ENCODE peak calls at places on chromosome 3, in seven cellular contexts. K is pancreas; B is CD4-positive, alpha-beta memory T cell; X is endothelial cell of umbilical vein; Q is colonic mucosa; E is BE2C; J is psoas muscle. P is an unnamed sample.
A peak's percentile ranks its signal among the peaks of the same experiment; 100 is the strongest.

GRCh38 chr3:94378322-94378721 is 315.5 kb downstream of the NSUN3 start:
- DNase-seq in Q (no peak), K (no peak), E (no peak), B (no peak), X (no peak), J (no peak), P (no peak)

GRCh38 chr3:70982274-70982673 is 601.3 kb downstream of the FOXP1 start:
- DNase-seq in Q (no peak), B (no peak), K (no peak), X (no peak), E (no peak), J (no peak), P (no peak)

GRCh38 chr3:45171283-45171682 is 25.1 kb upstream of the CDCP1 start:
- DNase-seq in J (no peak), Q (no peak), X (no peak), E (no peak), K (no peak), B (no peak), P (no peak)

GRCh38 chr3:71050133-71050520 is 533.4 kb downstream of the FOXP1 start:
- DNase-seq in E (no peak), J (no peak), Q (no peak), B (no peak), X (peak; percentile 74), K (no peak), P (no peak)

GRCh38 chr3:109563149-109563548 is 225.8 kb upstream of the DPPA4 start:
- DNase-seq in X (no peak), Q (no peak), K (no peak), J (no peak), B (peak; percentile 53), E (no peak), P (peak; percentile 10)

GRCh38 chr3:102484384-102484783 is 49.6 kb downstream of the ZPLD1 start:
- DNase-seq in Q (no peak), J (no peak), B (no peak), X (no peak), K (no peak), E (no peak), P (no peak)

GRCh38 chr3:105518201-105518600 is 151.5 kb downstream of the ALCAM start:
- DNase-seq in J (no peak), X (no peak), K (no peak), B (no peak), Q (no peak), E (no peak), P (no peak)

GRCh38 chr3:78613366-78614008 is 1154.3 kb downstream of the ROBO1 start:
- DNase-seq in K (no peak), E (peak; percentile 46), Q (no peak), J (no peak), B (no peak), X (no peak), P (no peak)

GRCh38 chr3:14871456-14872200 is 52.9 kb downstream of the FGD5 start:
- DNase-seq in K (no peak), J (no peak), B (no peak), E (no peak), Q (no peak), X (no peak), P (no peak)

GRCh38 chr3:100634493-100635272 is 25.3 kb downstream of the ADGRG7 start:
- DNase-seq in E (peak; percentile 36), X (peak; percentile 40), B (no peak), J (no peak), Q (peak; percentile 74), K (peak; percentile 65), P (no peak)

GRCh38 chr3:197874064-197874463 is 75.9 kb upstream of the RPL35A start:
- DNase-seq in E (no peak), X (no peak), Q (no peak), J (no peak), K (no peak), B (no peak), P (no peak)

GRCh38 chr3:152258448-152259302 is 10.1 kb upstream of the MBNL1 start:
- DNase-seq in X (peak; percentile 88), E (no peak), K (no peak), Q (no peak), J (peak; percentile 50), B (peak; percentile 94), P (peak; percentile 45)

GRCh38 chr3:12960497-12960896 is 112.7 kb downstream of the IQSEC1 start:
- DNase-seq in E (no peak), X (no peak), B (no peak), J (no peak), K (no peak), Q (no peak), P (no peak)

GRCh38 chr3:161349529-161350278 is 21.6 kb downstream of the SPTSSB start:
- DNase-seq in X (no peak), K (no peak), E (no peak), Q (no peak), B (peak; percentile 84), J (no peak), P (peak; percentile 23)

GRCh38 chr3:47715928-47716327 is 65.8 kb downstream of the SMARCC1 start:
- DNase-seq in E (no peak), Q (no peak), X (peak; percentile 64), J (peak; percentile 44), B (no peak), K (no peak), P (no peak)

GRCh38 chr3:140731440-140732119 is 53.7 kb downstream of the TRIM42 start:
- DNase-seq in B (no peak), Q (no peak), X (no peak), E (no peak), K (no peak), J (no peak), P (no peak)

GRCh38 chr3:155131104-155131503 is 51.0 kb downstream of the MME start:
- DNase-seq in E (no peak), X (peak; percentile 21), Q (no peak), J (no peak), K (no peak), B (no peak), P (no peak)

GRCh38 chr3:43353923-43354670 is 67.8 kb downstream of the SNRK start:
- DNase-seq in E (no peak), X (peak; percentile 32), J (no peak), Q (no peak), B (no peak), K (no peak), P (no peak)
- H3K9me3 ChIP-seq in E (no peaks in the 10 kb centered on the region), X (no peaks in the 10 kb centered on the region), J (peaks cover 19% of the 10 kb centered on the region), Q (no peaks in the 10 kb centered on the region), B (peaks cover 4% of the 10 kb centered on the region), K (no peaks in the 10 kb centered on the region), P (peaks cover 14% of the 10 kb centered on the region)

GRCh38 chr3:5826467-5826866 is 639.0 kb downstream of the EDEM1 start:
- DNase-seq in K (no peak), J (no peak), B (no peak), X (no peak), Q (no peak), E (no peak), P (no peak)
- H3K36me3 ChIP-seq in K (no peaks in the 10 kb centered on the region), J (no peaks in the 10 kb centered on the region), B (no peaks in the 10 kb centered on the region), X (no peaks in the 10 kb centered on the region), Q (no peaks in the 10 kb centered on the region), E (no peaks in the 10 kb centered on the region), P (no peaks in the 10 kb centered on the region)

GRCh38 chr3:10380906-10381795 is 60.2 kb upstream of the SEC13 start:
- DNase-seq in B (no peak), K (peak; percentile 10), X (no peak), J (no peak), Q (no peak), E (no peak), P (no peak)

GRCh38 chr3:10382892-10383849 is 62.3 kb upstream of the SEC13 start:
- DNase-seq in Q (no peak), J (no peak), E (no peak), X (no peak), B (no peak), K (no peak), P (no peak)

GRCh38 chr3:10384541-10385360 is 63.8 kb upstream of the SEC13 start:
- DNase-seq in B (no peak), J (no peak), X (no peak), Q (no peak), E (no peak), K (peak; percentile 34), P (no peak)

GRCh38 chr3:10386121-10386520 is 65.2 kb upstream of the SEC13 start:
- DNase-seq in K (peak; percentile 16), E (no peak), Q (no peak), X (no peak), J (no peak), B (no peak), P (no peak)

GRCh38 chr3:10383850-10384248 is 62.9 kb upstream of the SEC13 start:
- DNase-seq in B (no peak), E (no peak), Q (no peak), K (peak; percentile 10), X (no peak), J (no peak), P (no peak)
- H3K4me3 ChIP-seq in B (no peak overlapping the region), E (no peak overlapping the region), Q (no peak overlapping the region), K (no peak overlapping the region), X (no peak overlapping the region), J (no peak overlapping the region), P (no peak overlapping the region)

DNA sequence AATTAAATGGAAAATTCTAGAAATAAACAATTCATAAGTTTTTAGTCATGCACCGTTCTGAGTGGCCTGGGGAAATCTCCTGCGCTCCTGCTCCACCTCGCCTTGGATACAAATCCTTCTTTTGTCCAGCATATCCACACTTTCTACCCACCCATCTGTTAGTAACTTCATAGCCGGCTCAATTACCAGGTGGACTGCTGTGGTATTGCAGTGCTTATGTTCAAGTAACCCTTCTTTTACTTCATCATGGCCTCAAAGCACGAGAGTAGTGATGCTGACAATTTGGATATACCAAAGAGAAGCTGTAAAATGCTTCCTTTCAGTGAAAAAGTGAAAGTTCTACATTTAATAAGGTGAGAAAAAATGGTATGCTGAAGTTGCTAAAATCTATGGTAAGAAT is 142.3 kb upstream of the CHL1 start:
- DNase-seq in K (no peak), B (no peak), J (no peak), X (no peak), E (no peak), Q (no peak), P (no peak)
- H3K9me3 ChIP-seq in K (no peaks in the 10 kb centered on the region), B (no peaks in the 10 kb centered on the region), J (no peaks in the 10 kb centered on the region), X (no peaks in the 10 kb centered on the region), E (no peaks in the 10 kb centered on the region), Q (no peaks in the 10 kb centered on the region), P (no peaks in the 10 kb centered on the region)

P was measured in naive thymus-derived CD4-positive, alpha-beta T cell.